ENCODE peak calls at places on chromosomes 12 and 14, in ten cellular contexts. T is SJCRH30, X is neural progenitor cell, N is psoas muscle, M is lung, O is right atrium auricular region, F is choroid plexus epithelial cell, C is HepG2, D is astrocyte of the cerebellum, A is MM.1S. P is an unnamed sample.

GRCh38 chr12:52280796-52281560 is 6.5 kb downstream of the KRT86 start:
- DNase-seq in D (peak; percentile 96), M (peak; percentile 83), A (no peak), N (peak; percentile 79), C (peak; percentile 47), T (peak; percentile 82), F (peak; percentile 98), X (no peak), O (peak; percentile 82), P (peak; percentile 90)

GRCh38 chr12:55009171-55009570 is 10.6 kb upstream of the NEUROD4 start:
- DNase-seq in X (no peak), O (no peak), A (no peak), M (no peak), N (no peak), F (no peak), C (no peak), T (no peak), D (no peak), P (no peak)

GRCh38 chr14:66140213-66140918 is 345.8 kb upstream of the CCDC196 start:
- DNase-seq in N (no peak), X (no peak), F (no peak), M (no peak), C (no peak), A (peak; percentile 31), O (no peak), D (no peak), T (no peak), P (no peak)

GRCh38 chr12:52145228-52145940 is 46.4 kb downstream of the KRT80 start:
- DNase-seq in C (no peak), A (no peak), O (no peak), N (no peak), X (peak; percentile 27), M (no peak), D (no peak), F (no peak), T (no peak), P (peak; percentile 57)

GRCh38 chr14:76143642-76144041 is 8.1 kb upstream of the GPATCH2L start:
- DNase-seq in F (no peak), N (no peak), A (no peak), X (no peak), M (no peak), T (no peak), O (no peak), D (no peak), C (no peak), P (no peak)

GRCh38 chr12:24393105-24393504 is 443.6 kb upstream of the SOX5 start:
- DNase-seq in N (no peak), O (no peak), C (no peak), D (no peak), A (no peak), T (no peak), X (no peak), F (no peak), M (no peak), P (no peak)

GRCh38 chr12:10469701-10470100 is 16.5 kb upstream of the KLRC1 start:
- DNase-seq in M (no peak), T (no peak), X (no peak), O (no peak), A (no peak), D (no peak), N (no peak), F (no peak), C (no peak), P (no peak)

GRCh38 chr12:57237952-57238853 is 8.7 kb downstream of the SHMT2 start:
- DNase-seq in D (no peak), N (peak; percentile 68), O (no peak), F (no peak), M (no peak), T (peak; percentile 78), C (no peak), X (peak; percentile 76), A (no peak), P (no peak)

GRCh38 chr12:6962285-6963015 is 8.0 kb downstream of the PHB2 start:
- DNase-seq in F (no peak), C (no peak), T (no peak), A (peak; percentile 3), D (no peak), O (no peak), N (no peak), X (peak; percentile 25), M (peak; percentile 82), P (no peak)

GRCh38 chr12:6960291-6961277 is 9.4 kb downstream of the PTPN6 start:
- DNase-seq in A (peak; percentile 78), F (peak; percentile 79), D (no peak), T (peak; percentile 44), M (no peak), X (peak; percentile 33), C (no peak), N (peak; percentile 46), O (no peak), P (no peak)

GRCh38 chr12:6959376-6960290 is 8.5 kb downstream of the PTPN6 start:
- DNase-seq in A (no peak), C (no peak), N (peak; percentile 63), T (no peak), X (no peak), F (no peak), D (no peak), M (no peak), O (no peak), P (no peak)

GRCh38 chr12:6961695-6962284 is 8.7 kb downstream of the PHB2 start:
- DNase-seq in X (peak; percentile 89), A (peak; percentile 46), M (peak; percentile 69), C (peak; percentile 81), O (peak; percentile 86), D (no peak), N (peak; percentile 81), T (peak; percentile 90), F (peak; percentile 80), P (peak; percentile 78)

DNA sequence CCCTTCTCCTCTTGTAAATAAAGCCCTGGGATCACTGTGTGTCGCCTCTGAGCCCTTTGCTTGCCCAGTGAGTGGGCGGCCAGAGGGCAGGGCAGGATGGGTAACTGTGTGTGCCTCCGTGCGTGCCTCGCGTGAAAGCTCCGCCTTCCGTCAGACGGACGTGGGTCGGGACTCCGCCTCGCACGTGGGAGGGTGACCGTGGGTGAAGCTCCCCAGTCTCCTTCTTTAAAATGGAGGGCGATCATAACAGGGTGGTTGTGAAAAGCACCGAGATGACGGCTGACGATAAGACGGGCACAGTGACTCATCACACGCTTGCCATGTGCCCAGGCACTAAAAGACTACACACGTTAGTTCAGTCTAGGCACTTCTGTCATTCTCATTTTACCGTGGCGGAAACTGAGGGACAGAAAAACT is 9.2 kb downstream of the PHB2 start:
- DNase-seq in A (peak; percentile 6), F (no peak), X (no peak), T (peak; percentile 59), M (peak; percentile 75), N (peak; percentile 86), D (no peak), C (no peak), O (peak; percentile 79), P (peak; percentile 76)
- H3K4me3 ChIP-seq in A (peak overlapping the region; percentile 56), F (no peak overlapping the region), X (peak overlapping the region; percentile 18), T (peak overlapping the region; percentile 50), M (no peak overlapping the region), N (peak overlapping the region; percentile 13), D (no peak overlapping the region), C (peak overlapping the region; percentile 41), O (no peak overlapping the region), P (no peak overlapping the region)

DNA sequence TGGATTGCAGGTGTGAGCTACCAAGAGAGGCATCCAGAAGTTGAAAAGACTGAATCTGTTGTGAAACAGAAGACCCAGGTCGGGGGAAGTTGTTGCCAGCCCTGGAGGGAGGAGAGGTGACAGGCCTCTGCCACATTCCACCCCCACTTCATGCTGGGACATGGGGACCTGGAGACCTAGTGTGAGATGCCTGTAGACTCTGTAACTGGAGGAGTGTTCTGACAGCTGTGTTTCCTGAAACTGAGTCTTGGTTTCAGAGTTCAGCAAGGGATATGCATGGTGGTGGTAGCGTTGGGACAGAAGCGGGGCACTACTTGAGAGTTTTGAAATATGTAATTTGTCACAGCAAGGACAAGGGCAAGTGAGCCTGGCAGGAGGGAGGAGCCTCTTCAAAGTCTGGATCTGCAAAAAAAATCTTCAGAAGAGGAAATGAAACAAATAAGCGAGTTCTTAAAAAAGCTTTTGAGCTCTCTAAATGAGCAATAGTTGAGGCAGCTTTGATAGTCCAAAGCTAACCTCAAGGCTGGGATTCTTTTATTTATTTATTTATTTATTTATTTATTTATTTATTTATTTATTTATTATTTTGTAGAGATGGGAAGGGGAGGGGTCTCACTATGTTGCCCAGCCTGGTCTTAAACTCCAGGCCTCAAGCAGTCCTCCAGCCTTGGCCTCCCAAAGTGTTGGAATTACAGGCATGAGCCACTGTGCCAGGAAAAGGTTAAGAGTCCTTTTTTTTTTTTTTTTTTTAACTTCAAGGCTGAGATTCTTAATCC is 58.9 kb upstream of the EEA1 start:
- DNase-seq in F (peak; percentile 10), C (peak; percentile 45), N (peak; percentile 68), D (no peak), O (no peak), X (peak; percentile 7), T (peak; percentile 31), A (peak; percentile 93), M (peak; percentile 32), P (no peak)
- H3K4me3 ChIP-seq in F (no peak overlapping the region), C (no peak overlapping the region), N (peak overlapping the region; percentile 23), D (no peak overlapping the region), O (no peak overlapping the region), X (no peak overlapping the region), T (no peak overlapping the region), A (peak overlapping the region; percentile 31), M (no peak overlapping the region), P (no peak overlapping the region)

GRCh38 chr12:2891240-2892053 is 756 bp downstream of the TULP3 start:
- DNase-seq in D (no peak), O (peak; percentile 67), M (peak; percentile 42), T (peak; percentile 84), N (peak; percentile 76), C (peak; percentile 35), X (peak; percentile 83), A (peak; percentile 31), F (peak; percentile 62), P (peak; percentile 43)

GRCh38 chr12:2890001-2890387 is 697 bp upstream of the TULP3 start:
- DNase-seq in F (peak; percentile 12), D (no peak), X (no peak), A (no peak), T (no peak), M (no peak), O (no peak), N (no peak), C (no peak), P (no peak)

GRCh38 chr12:2893007-2893406 is 2.3 kb downstream of the TULP3 start:
- DNase-seq in A (no peak), X (no peak), O (peak; percentile 69), M (no peak), C (peak; percentile 46), D (no peak), F (peak; percentile 88), N (no peak), T (no peak), P (peak; percentile 32)

GRCh38 chr12:2892246-2892645 is 1.6 kb downstream of the TULP3 start:
- DNase-seq in M (no peak), N (no peak), A (no peak), F (no peak), X (no peak), C (no peak), D (no peak), T (no peak), O (no peak), P (no peak)

DNA sequence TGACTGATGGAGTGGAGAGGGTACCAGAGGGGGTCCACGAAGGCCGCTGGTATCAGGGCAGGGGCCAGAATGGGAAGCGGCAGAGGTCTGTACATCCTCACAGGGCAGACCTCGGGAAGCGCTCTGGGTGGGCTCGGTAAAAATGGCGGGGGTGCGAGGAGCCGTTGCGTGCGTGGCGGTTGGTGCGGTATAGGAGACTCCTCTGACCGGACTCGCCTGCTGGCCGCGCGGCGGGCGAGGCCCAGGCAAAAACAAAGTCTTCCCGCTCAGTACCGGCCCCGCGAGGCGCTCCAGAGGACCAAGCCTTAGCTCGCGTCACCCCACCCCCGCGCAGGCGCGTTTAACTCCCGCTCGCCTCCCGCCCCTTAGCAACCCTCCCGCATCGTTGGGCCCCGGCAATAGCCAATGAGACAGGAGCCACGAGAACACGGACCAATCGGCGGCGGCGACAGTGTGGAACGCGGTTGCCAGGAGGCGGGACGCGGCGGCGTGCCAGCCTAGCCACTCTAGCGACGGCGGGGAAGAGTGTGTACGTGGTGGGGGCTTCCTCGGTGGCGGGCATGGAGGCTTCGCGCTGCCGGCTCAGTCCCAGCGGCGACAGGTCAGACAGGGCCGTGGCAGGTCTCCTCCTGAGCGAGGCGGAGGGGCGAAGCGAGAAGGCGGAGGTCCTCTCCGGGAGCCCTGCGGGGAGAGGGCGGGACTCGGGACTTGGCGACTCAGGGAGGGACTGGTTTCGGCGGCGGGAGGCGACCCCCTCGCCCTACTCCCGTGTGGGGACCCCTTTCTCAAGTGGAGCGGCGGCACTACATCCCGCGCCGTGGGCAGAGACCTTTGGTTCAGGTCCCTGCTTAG is at the start of gene TULP3:
- DNase-seq in C (peak; percentile 95), T (peak; percentile 99), A (peak; percentile 97), F (peak; percentile 98), O (peak; percentile 99), N (peak; percentile 100), M (peak; percentile 98), X (peak; percentile 99), D (peak; percentile 94), P (peak; percentile 98)
- H3K4me3 ChIP-seq in C (peak within 1 kb of the TSS; percentile 82), T (peak within 1 kb of the TSS; percentile 77), A (peak within 1 kb of the TSS; percentile 81), F (peak within 1 kb of the TSS; percentile 96), O (peak within 1 kb of the TSS; percentile 97), N (peak within 1 kb of the TSS; percentile 90), M (peak within 1 kb of the TSS; percentile 94), X (peak within 1 kb of the TSS; percentile 92), D (peak within 1 kb of the TSS; percentile 79), P (peak within 1 kb of the TSS; percentile 88)

GRCh38 chr14:21244546-21244945 is 24.7 kb downstream of the HNRNPC start:
- DNase-seq in D (no peak), M (no peak), X (no peak), T (no peak), F (no peak), A (no peak), C (no peak), N (no peak), O (no peak), P (peak; percentile 82)

GRCh38 chr14:21236948-21237797 is 32.1 kb downstream of the HNRNPC start:
- DNase-seq in T (no peak), F (no peak), C (no peak), O (no peak), X (no peak), A (no peak), N (no peak), M (no peak), D (no peak), P (no peak)

GRCh38 chr14:21238823-21239518 is 30.3 kb downstream of the HNRNPC start:
- DNase-seq in A (no peak), O (no peak), F (no peak), M (no peak), C (no peak), D (no peak), X (no peak), N (no peak), T (no peak), P (no peak)

GRCh38 chr14:21240417-21240816 is 28.8 kb downstream of the HNRNPC start:
- DNase-seq in N (no peak), X (no peak), O (no peak), M (no peak), C (no peak), T (no peak), A (no peak), D (no peak), F (no peak), P (no peak)

GRCh38 chr14:21241218-21241819 is 27.9 kb downstream of the HNRNPC start:
- DNase-seq in T (no peak), A (no peak), D (peak; percentile 24), M (no peak), O (no peak), C (no peak), F (peak; percentile 53), X (no peak), N (no peak), P (no peak)
- H3K4me3 ChIP-seq in T (no peak overlapping the region), A (no peak overlapping the region), D (no peak overlapping the region), M (no peak overlapping the region), O (no peak overlapping the region), C (no peak overlapping the region), F (no peak overlapping the region), X (no peak overlapping the region), N (no peak overlapping the region), P (no peak overlapping the region)